ENCODE peak calls at places on chromosomes 12 and 14, in four cellular contexts. E, Y, A and T are unnamed samples.

GRCh38 chr12:103832048-103832798 is 8.8 kb downstream of the NT5DC3 start:
- DNase-seq in E (no peak), Y (no peak), A (no peak), T (no peak)

GRCh38 chr12:109770861-109771670 is 57.4 kb downstream of the FAM222A start:
- DNase-seq in E (peak; percentile 45), Y (no peak), A (peak; percentile 36), T (no peak)

GRCh38 chr12:110314308-110314707 is 33.3 kb downstream of the ATP2A2 start:
- DNase-seq in E (no peak), Y (peak; percentile 64), A (no peak), T (peak; percentile 84)

GRCh38 chr14:95156765-95157194 is 549 bp downstream of the DICER1 start:
- DNase-seq in E (no peak), Y (peak; percentile 36), A (peak; percentile 68), T (peak; percentile 23)

GRCh38 chr14:98957211-98958047 is 314.6 kb downstream of the BCL11B start:
- DNase-seq in E (peak; percentile 39), Y (peak; percentile 92), A (peak; percentile 60), T (peak; percentile 23)

GRCh38 chr12:28130625-28131598 is 59.3 kb upstream of the CCDC91 start:
- DNase-seq in E (no peak), Y (peak; percentile 95), A (peak; percentile 57), T (peak; percentile 100)

GRCh38 chr14:90301580-90302181 is 30.1 kb downstream of the NRDE2 start:
- DNase-seq in E (no peak), Y (peak; percentile 69), A (no peak), T (peak; percentile 78)

GRCh38 chr14:68888883-68889282 is 90.2 kb downstream of the ACTN1 start:
- DNase-seq in E (no peak), Y (no peak), A (no peak), T (no peak)

GRCh38 chr14:45610303-45610702 is 357.3 kb upstream of the MIS18BP1 start:
- DNase-seq in E (no peak), Y (no peak), A (no peak), T (no peak)

GRCh38 chr12:19058235-19059021 is 71.1 kb upstream of the PLEKHA5 start:
- DNase-seq in E (peak; percentile 55), Y (peak; percentile 16), A (no peak), T (peak; percentile 54)

GRCh38 chr14:97390031-97390729 is 593.0 kb downstream of the VRK1 start:
- DNase-seq in E (no peak), Y (no peak), A (no peak), T (no peak)

DNA sequence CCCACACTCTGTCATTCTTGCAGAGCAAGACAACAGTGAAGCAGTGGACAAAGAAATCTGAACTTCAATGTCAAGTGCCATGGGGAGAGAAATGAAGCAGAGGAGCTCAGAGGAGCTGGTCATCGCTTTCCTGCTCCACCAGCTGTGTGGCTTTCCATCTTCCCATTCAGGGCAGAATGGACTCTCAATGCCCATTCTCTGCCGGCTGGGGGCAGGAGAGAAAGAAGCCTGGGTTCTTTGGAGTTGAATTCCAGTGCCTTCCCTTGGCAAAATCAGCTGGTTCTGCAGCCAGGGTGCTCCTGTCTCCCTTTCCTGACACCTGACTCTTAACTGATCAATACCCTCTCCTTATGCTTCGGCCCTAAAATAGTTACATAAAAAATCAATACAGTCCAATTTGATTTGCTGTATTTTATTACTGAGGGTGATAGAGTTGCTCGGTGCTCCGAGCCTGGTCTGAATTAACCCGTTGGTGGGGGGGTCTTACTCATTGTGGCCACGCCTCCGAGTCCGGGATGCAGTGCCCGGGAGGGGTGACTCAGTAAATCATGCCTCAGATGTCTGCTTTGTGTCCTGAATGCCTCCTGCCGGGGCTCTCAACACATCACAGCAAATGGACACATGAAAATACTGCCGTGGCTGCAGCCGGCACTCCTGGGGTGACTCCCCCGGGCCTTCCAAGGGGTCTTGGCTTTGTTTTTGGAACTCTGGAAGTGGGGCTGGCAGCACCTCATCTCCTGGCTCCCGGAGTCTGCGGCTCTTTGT is 128.7 kb downstream of the AACS start:
- DNase-seq in E (peak; percentile 83), Y (no peak), A (no peak), T (peak; percentile 16)
- TF ChIP-seq CTCF in E (peak; percentile 55), Y (no peak), A (no peak), T (no peak)

GRCh38 chr12:46675736-46676135 is 150.1 kb downstream of the SLC38A4 start:
- DNase-seq in E (peak; percentile 74), Y (peak; percentile 48), A (peak; percentile 54), T (peak; percentile 74)

GRCh38 chr12:46676396-46676795 is 149.4 kb downstream of the SLC38A4 start:
- DNase-seq in E (no peak), Y (no peak), A (no peak), T (no peak)

GRCh38 chr12:46674126-46674525 is 151.7 kb downstream of the SLC38A4 start:
- DNase-seq in E (no peak), Y (no peak), A (no peak), T (no peak)

GRCh38 chr12:46676797-46677520 is 148.8 kb downstream of the SLC38A4 start:
- DNase-seq in E (no peak), Y (peak; percentile 40), A (no peak), T (no peak)

GRCh38 chr12:46674818-46675217 is 151.0 kb downstream of the SLC38A4 start:
- DNase-seq in E (no peak), Y (no peak), A (no peak), T (peak; percentile 38)
- TF ChIP-seq CTCF in E (no peak), Y (no peak), A (no peak), T (no peak)

DNA sequence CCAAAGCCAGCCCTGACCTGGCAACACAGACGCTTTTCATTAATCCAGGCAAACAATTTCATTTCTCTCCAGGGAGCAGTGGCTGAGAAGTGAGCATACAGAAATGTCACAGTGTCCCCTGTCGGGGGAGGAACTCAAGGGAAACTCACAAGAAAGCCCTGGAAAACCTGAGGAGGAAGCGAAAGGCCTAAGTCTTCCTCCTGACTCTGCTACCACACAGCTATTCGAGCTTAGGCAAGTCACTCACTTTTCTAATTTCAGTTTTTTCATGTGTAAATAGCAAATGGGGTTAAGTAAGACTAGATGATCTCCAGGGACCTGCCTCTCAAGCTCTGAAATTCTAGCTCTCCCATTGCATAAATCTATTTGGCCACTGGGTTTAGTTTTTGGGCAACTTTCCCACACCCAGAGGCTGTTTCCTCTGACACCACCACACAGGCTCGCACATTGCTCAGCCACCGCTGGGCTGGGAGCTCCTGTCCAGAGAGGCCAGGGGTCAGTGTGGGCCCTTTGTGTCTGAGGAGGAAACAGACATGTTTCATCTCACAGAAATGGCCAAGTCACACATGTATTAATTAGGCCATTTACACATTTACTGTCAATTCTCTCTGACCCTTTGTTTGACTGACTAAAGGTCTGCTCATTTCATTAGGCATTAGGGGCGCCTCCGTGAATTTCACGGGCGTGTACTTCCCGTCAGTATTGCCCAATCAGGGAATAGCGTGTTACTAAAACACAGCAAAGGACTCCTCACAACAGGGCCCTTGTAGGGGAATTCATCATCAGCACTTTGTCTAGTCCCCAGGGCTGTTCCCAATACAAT is 9.8 kb upstream of the PNMA1 start:
- DNase-seq in E (peak; percentile 68), Y (peak; percentile 99), A (peak; percentile 75), T (peak; percentile 100)
- TF ChIP-seq CTCF in E (no peak), Y (peak; percentile 24), A (no peak), T (no peak)

DNA sequence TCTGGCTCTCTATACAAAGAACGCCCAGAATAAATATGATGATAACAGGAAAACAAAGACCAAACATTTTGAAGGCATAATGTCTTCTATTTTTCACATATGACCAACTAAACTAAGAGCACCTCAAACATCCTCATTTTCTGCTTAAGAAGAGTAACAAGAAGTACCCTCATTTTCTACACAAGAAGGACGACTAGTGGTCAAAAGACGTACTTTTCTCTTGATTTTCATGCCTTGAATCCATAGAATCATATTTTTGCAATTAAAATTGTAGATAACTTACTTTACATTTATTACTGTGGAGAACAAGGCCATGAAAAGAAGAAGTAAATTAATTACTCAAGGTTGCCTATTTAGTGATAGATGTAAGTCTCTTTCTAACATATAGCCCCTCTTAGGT is 358.6 kb downstream of the DUSP6 start:
- DNase-seq in E (no peak), Y (peak; percentile 80), A (no peak), T (peak; percentile 85)
- TF ChIP-seq CTCF in E (peak; percentile 87), Y (peak; percentile 75), A (no peak), T (peak; percentile 42)

GRCh38 chr12:71242511-71242910 is 84.7 kb upstream of the TSPAN8 start:
- DNase-seq in E (no peak), Y (no peak), A (no peak), T (peak; percentile 51)
- TF ChIP-seq CTCF in E (no peak), Y (no peak), A (no peak), T (no peak)

DNA sequence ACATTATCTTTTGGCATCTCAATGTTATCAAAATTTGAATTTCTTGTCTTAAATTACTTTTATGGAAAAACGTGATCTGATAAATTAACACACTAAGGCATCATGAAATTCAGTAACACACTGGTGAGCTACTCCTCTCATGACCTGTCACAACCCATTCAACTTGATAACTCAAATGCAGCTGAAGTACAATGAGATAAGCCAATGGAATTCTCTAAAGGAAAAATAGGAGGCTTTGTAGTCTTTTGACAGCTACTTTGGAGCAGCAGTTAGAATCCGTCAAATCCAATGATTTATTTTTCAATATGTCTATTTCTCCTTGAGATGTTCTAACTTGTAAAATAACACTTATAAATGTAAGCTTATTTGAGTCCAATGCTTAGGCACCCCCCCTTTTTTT is 1029.4 kb downstream of the TRHDE start:
- DNase-seq in E (no peak), Y (no peak), A (no peak), T (no peak)
- TF ChIP-seq CTCF in E (no peak), Y (no peak), A (no peak), T (no peak)

GRCh38 chr12:30136661-30137060 is 352.9 kb upstream of the TMTC1 start:
- DNase-seq in E (no peak), Y (no peak), A (no peak), T (no peak)

GRCh38 chr12:30138483-30138882 is 354.7 kb upstream of the TMTC1 start:
- DNase-seq in E (peak; percentile 60), Y (no peak), A (no peak), T (peak; percentile 48)

DNA sequence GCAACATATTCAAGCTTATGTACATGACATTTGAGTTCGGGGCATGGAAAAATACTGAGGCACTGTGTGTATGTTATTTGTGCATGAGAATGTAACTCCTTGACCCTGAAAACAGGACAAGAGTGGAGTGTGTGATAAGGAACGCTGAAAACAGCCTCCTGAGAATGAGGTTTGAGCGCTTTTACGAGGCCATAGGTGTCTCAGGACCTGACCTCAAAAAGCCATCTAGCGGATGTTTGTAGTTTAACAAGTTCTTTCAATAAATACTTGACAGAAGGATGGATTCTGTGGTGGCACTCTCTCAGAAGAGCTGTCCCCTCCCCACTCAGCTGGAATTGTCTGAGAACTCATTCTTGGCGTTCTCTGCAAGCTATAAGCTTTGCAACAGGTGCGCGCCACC is 350.5 kb upstream of the TMTC1 start:
- DNase-seq in E (peak; percentile 56), Y (no peak), A (no peak), T (peak; percentile 11)
- TF ChIP-seq CTCF in E (peak; percentile 65), Y (no peak), A (no peak), T (peak; percentile 4)